ENCODE peak calls at places on chromosomes 5 and 9, in six cellular contexts. Q is K562, A is hepatocyte, S is sigmoid colon, R is upper lobe of right lung, W is body of pancreas. M is an unnamed sample.
A peak's percentile ranks its signal among the peaks of the same experiment; 100 is the strongest.

GRCh38 chr9:98057095-98057799 is 715 bp downstream of the NANS start:
- DNase-seq in Q (no peak), W (no peak), R (no peak), S (no peak), A (no peak), M (peak; percentile 25)

GRCh38 chr5:122102825-122103224 is 24.8 kb upstream of the LOX start:
- DNase-seq in S (no peak), W (no peak), A (no peak), R (no peak), Q (no peak), M (peak; percentile 86)

GRCh38 chr5:98258939-98259338 is 514.5 kb upstream of the RGMB start:
- DNase-seq in Q (no peak), A (no peak), R (peak; percentile 65), W (no peak), S (no peak), M (no peak)

GRCh38 chr5:142529626-142530278 is 156.1 kb downstream of the FGF1 start:
- DNase-seq in A (no peak), S (no peak), W (no peak), Q (no peak), R (no peak), M (peak; percentile 63)

GRCh38 chr5:83633285-83633684 is 87.4 kb downstream of the HAPLN1 start:
- DNase-seq in Q (no peak), A (no peak), R (no peak), W (no peak), S (no peak), M (no peak)

GRCh38 chr9:131252120-131252519 is 24.2 kb downstream of the FAM78A start:
- DNase-seq in S (no peak), W (no peak), Q (no peak), A (peak; percentile 5), R (no peak), M (no peak)

GRCh38 chr5:179241175-179241574 is 104.1 kb downstream of the ADAMTS2 start:
- DNase-seq in Q (no peak), A (no peak), S (peak; percentile 57), R (peak; percentile 46), W (no peak), M (peak; percentile 28)

GRCh38 chr9:99368341-99369326 is 146.6 kb downstream of the SEC61B start:
- DNase-seq in W (peak; percentile 24), S (peak; percentile 77), Q (no peak), R (no peak), A (no peak), M (peak; percentile 70)

GRCh38 chr5:115963566-115963965 is 1.3 kb downstream of the LVRN start:
- DNase-seq in W (no peak), Q (no peak), A (no peak), S (no peak), R (no peak), M (no peak)

GRCh38 chr5:151174612-151175101 is 17.1 kb upstream of the ANXA6 start:
- DNase-seq in W (no peak), R (no peak), Q (no peak), S (no peak), A (no peak), M (no peak)

GRCh38 chr5:96637191-96637590 is 25.0 kb upstream of the CAST start:
- DNase-seq in W (no peak), Q (no peak), R (no peak), S (no peak), A (no peak), M (no peak)

GRCh38 chr9:110797611-110798010 is 129.0 kb downstream of the MUSK start:
- DNase-seq in S (no peak), W (no peak), R (no peak), Q (no peak), A (no peak), M (peak; percentile 63)

GRCh38 chr9:98610711-98611110 is 98.0 kb downstream of the GABBR2 start:
- DNase-seq in S (no peak), Q (no peak), A (no peak), R (no peak), W (no peak), M (no peak)

GRCh38 chr5:119049824-119050449 is 20.9 kb upstream of the DMXL1 start:
- DNase-seq in A (no peak), R (no peak), S (no peak), Q (no peak), W (no peak), M (peak; percentile 93)

GRCh38 chr9:113511856-113512761 is 48.6 kb downstream of the RGS3 start:
- DNase-seq in R (no peak), S (no peak), Q (no peak), W (no peak), A (no peak), M (no peak)

GRCh38 chr5:2747372-2748179 is 3.9 kb downstream of the IRX2 start:
- DNase-seq in S (no peak), Q (no peak), A (no peak), R (no peak), W (no peak), M (no peak)

DNA sequence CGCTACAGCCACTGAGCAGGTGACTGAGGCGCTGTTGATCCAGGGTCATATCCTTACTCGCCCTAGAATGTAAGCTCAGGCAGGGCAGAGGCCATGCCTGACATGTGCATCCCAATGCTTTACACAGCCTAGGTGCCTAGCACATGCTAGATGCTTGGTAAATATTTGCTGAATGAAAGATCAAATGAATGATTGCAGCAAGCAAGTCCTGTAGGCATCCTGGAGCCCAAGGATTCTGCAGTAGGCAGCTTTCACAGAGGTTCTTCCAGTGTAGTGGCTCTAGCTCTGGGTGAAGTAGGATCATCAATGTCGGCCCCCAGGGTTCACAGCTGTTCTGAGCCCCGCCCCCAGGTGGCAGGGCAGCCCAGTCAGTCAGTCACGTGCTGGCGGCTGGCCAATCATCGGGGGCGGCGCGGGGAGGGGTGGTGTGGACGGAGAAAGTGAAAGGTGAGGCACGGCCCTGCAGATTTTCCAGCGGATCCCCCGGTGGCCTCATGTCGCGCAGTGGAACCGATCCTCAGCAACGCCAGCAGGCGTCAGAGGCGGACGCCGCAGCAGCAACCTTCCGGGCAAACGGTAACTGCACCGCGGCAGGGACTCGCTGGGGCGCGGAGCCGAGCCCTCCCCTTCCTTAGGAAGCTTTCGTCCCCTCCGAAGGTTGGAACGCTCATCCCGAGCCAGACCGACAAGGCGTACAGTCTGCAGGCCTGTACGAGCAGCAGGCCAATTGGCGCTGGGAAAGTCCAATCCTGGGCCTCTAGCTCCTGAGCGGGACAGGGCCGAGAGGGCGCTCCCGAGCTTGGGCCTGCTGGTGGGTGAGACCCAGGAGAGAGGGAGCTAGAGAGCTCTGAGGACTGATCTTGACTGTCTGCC is at the start of gene GALT:
- DNase-seq in Q (peak; percentile 97), A (peak; percentile 96), S (peak; percentile 97), W (peak; percentile 95), R (peak; percentile 98), M (peak; percentile 79)
- H3K4me3 ChIP-seq in Q (peak within 1 kb of the TSS; percentile 84), A (peak within 1 kb of the TSS; percentile 38), S (peak within 1 kb of the TSS; percentile 52), W (peak within 1 kb of the TSS; percentile 58), R (peak within 1 kb of the TSS; percentile 81), M (peak within 1 kb of the TSS; percentile 82)

GRCh38 chr5:80739898-80740297 is 85.1 kb upstream of the DHFR start:
- DNase-seq in S (no peak), R (no peak), A (no peak), W (no peak), Q (no peak), M (no peak)

GRCh38 chr5:80738466-80738865 is 83.7 kb upstream of the DHFR start:
- DNase-seq in W (no peak), S (no peak), R (no peak), Q (no peak), A (no peak), M (no peak)

GRCh38 chr5:80739057-80739456 is 84.3 kb upstream of the DHFR start:
- DNase-seq in A (no peak), R (no peak), Q (no peak), W (no peak), S (no peak), M (no peak)

GRCh38 chr5:80739487-80739886 is 84.7 kb upstream of the DHFR start:
- DNase-seq in A (no peak), S (no peak), W (no peak), R (no peak), Q (no peak), M (no peak)

DNA sequence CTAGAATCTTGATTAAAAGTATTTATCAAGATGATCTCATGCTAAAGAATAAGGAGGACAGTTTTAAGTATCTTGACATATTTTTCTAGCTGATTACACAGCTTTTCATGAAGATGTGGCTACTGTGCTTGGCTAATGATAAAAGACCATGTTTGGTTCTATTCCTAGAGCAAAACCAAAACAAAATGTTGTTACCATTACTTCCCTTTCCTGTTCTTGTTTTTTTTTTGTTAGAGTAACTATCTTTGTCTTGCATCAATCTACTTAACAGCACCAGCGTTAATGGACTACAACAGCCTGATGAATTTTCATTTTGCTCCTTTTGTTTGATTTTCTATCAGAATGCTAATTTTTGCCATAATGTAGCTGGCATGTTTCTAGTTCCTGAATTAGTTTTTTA is 86.2 kb upstream of the DHFR start:
- DNase-seq in R (no peak), Q (no peak), W (no peak), S (no peak), A (no peak), M (no peak)
- TF ChIP-seq CTCF in R (no peak), Q (no peak), W (no peak), S (no peak), A (no peak), M (no peak)

DNA sequence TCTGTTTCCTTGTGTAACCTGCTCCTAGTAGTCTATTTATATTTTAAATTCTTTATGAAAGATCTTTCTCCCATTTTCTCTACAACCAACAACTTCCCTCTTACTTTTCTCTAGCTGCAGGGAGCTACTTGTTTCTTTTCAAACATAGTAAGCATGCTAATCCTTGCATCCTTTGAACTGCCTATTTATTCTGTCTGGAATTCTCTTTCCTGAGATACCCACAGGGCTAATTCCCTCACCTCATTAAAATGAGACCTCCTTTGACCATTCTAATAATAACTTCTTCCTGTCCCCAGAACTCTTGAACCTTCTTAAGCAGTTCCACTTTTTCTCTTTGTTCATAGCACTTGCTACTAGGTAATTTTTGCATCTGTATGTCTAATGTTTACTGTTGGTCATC is 620.6 kb upstream of the CDH18 start:
- DNase-seq in A (no peak), Q (no peak), S (no peak), R (no peak), W (no peak), M (no peak)
- H3K4me3 ChIP-seq in A (no peak overlapping the region), Q (no peak overlapping the region), S (no peak overlapping the region), R (no peak overlapping the region), W (no peak overlapping the region), M (no peak overlapping the region)

GRCh38 chr5:138829341-138829740 is 45.8 kb downstream of the LRRTM2 start:
- DNase-seq in W (no peak), S (no peak), A (no peak), Q (no peak), R (no peak), M (peak; percentile 26)

GRCh38 chr5:138832218-138832617 is 42.9 kb downstream of the LRRTM2 start:
- DNase-seq in S (no peak), W (no peak), A (no peak), Q (no peak), R (no peak), M (peak; percentile 15)

GRCh38 chr5:138833726-138834480 is 41.2 kb downstream of the LRRTM2 start:
- DNase-seq in S (no peak), R (no peak), W (no peak), Q (no peak), A (no peak), M (no peak)

GRCh38 chr5:138831703-138832102 is 43.4 kb downstream of the LRRTM2 start:
- DNase-seq in A (no peak), W (no peak), S (no peak), Q (no peak), R (no peak), M (no peak)

DNA sequence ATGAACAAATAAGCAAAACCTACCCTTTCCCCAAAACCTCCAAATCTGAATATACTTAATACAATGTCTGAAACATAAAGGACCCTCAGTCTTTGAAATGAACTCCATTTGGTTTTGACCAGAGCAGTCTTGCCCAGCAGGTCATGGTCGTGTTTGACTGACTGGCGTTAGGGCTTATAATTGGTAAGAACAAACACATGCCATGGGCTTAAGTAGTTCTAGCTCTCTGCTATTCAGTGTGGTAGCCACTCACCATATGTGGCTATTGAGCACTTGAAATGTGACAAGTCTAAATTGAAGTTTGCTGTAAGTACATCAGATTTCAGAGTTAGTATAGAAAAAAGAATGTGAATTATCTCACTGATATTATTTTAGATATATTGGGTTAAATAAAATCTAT is 42.0 kb downstream of the LRRTM2 start:
- DNase-seq in S (no peak), A (no peak), Q (no peak), R (no peak), W (no peak), M (no peak)
- TF ChIP-seq CTCF in S (no peak), A (no peak), Q (no peak), R (no peak), W (no peak), M (no peak)